ENCODE peak calls at places on chromosomes 7 and 10, in five cellular contexts. D is type B pancreatic cell; B is left cardiac atrium; E is renal cortical epithelial cell; P is activated CD8-positive, alpha-beta memory T cell treated with anti-CD3 and anti-CD28 coated beads for 24 hours. N is an unnamed sample.

GRCh38 chr7:112157072-112157471 is 49.1 kb downstream of the DOCK4 start:
- DNase-seq in D (no peak), B (no peak), E (peak), P (no peak), N (no peak)

GRCh38 chr7:155296788-155297516 is 726 bp upstream of the INSIG1 start:
- DNase-seq in D (no peak), B (peak), E (peak), P (peak), N (no peak)

GRCh38 chr10:101155896-101156295 is 24.8 kb downstream of the TLX1 start:
- DNase-seq in D (no peak), B (no peak), E (no peak), P (no peak), N (no peak)

GRCh38 chr7:50379082-50379481 is 71.1 kb downstream of the FIGNL1 start:
- DNase-seq in D (no peak), B (no peak), E (peak), P (no peak), N (no peak)

GRCh38 chr10:12396567-12396966 is 47.2 kb downstream of the CAMK1D start:
- DNase-seq in D (no peak), B (no peak), E (no peak), P (peak), N (no peak)

GRCh38 chr10:6498771-6499170 is 81.3 kb downstream of the PRKCQ start:
- DNase-seq in D (no peak), B (no peak), E (peak), P (no peak), N (no peak)

GRCh38 chr10:96691761-96692160 is 28.6 kb downstream of the PIK3AP1 start:
- DNase-seq in D (no peak), B (no peak), E (no peak), P (no peak), N (no peak)

GRCh38 chr10:49104323-49104722 is 11.0 kb downstream of the VSTM4 start:
- DNase-seq in D (peak), B (peak), E (no peak), P (no peak), N (peak)

GRCh38 chr10:22550732-22551131 is 163.6 kb downstream of the PIP4K2A start:
- DNase-seq in D (no peak), B (peak), E (peak), P (peak), N (no peak)

GRCh38 chr7:70704921-70705346 is 427.0 kb upstream of the GALNT17 start:
- DNase-seq in D (no peak), B (no peak), E (no peak), P (no peak), N (no peak)

GRCh38 chr7:2572101-2572842 is 13.5 kb downstream of the IQCE start:
- DNase-seq in D (no peak), B (no peak), E (peak), P (no peak), N (no peak)

GRCh38 chr10:484441-484924 is 205.0 kb downstream of the DIP2C start:
- DNase-seq in D (peak), B (peak), E (no peak), P (peak), N (no peak)

GRCh38 chr7:82789883-82790609 is 346.5 kb upstream of the CACNA2D1 start:
- DNase-seq in D (no peak), B (no peak), E (no peak), P (no peak), N (no peak)

N was measured in esophagus muscularis mucosa.